ENCODE peak calls at places on chromosomes 1 and 21, in five cellular contexts. X is SHP77, O is iPS DF 6.9, A is DMS53, V is SK-N-MC. R is an unnamed sample.

GRCh38 chr1:224579526-224579925 is 36.6 kb upstream of the CNIH3 start:
- DNase-seq in X (no peak), O (no peak), V (no peak), A (no peak), R (no peak)

GRCh38 chr21:44301093-44301492 is 1.2 kb downstream of the PFKL start:
- DNase-seq in A (no peak), O (no peak), V (no peak), X (no peak), R (no peak)

GRCh38 chr1:247110627-247111258 is 6.6 kb upstream of the ZNF669 start:
- DNase-seq in A (peak), V (no peak), O (no peak), X (no peak), R (no peak)

GRCh38 chr1:156262461-156263287 is 14.8 kb upstream of the PAQR6 start:
- DNase-seq in O (no peak), X (no peak), V (no peak), A (no peak), R (no peak)

GRCh38 chr21:44847261-44848056 is 26.0 kb downstream of the PTTG1IP start:
- DNase-seq in O (no peak), V (no peak), X (no peak), A (no peak), R (no peak)

GRCh38 chr21:35829014-35829525 is 231.3 kb downstream of the SETD4 start:
- DNase-seq in V (no peak), A (no peak), O (no peak), X (no peak), R (no peak)

GRCh38 chr1:162846256-162847212 is 14.4 kb downstream of the CCDC190 start:
- DNase-seq in X (no peak), O (no peak), A (no peak), V (peak), R (no peak)

GRCh38 chr1:90723561-90724108 is 6.5 kb upstream of the BARHL2 start:
- DNase-seq in V (no peak), X (peak), O (no peak), A (peak), R (no peak)

GRCh38 chr1:229819091-229819490 is 193.0 kb downstream of the URB2 start:
- DNase-seq in A (peak), O (no peak), V (no peak), X (no peak), R (no peak)

GRCh38 chr21:45294509-45295291 is 7.0 kb upstream of the POFUT2 start:
- DNase-seq in A (peak), X (peak), O (no peak), V (peak), R (peak)

GRCh38 chr1:4379451-4380175 is 274.8 kb upstream of the AJAP1 start:
- DNase-seq in V (no peak), A (no peak), X (no peak), O (no peak), R (no peak)

GRCh38 chr1:164006621-164007020 is 552.4 kb upstream of the PBX1 start:
- DNase-seq in V (no peak), O (no peak), A (no peak), X (no peak), R (no peak)

GRCh38 chr1:31412732-31413404 is at the start of gene SERINC2:
- DNase-seq in A (peak), X (no peak), O (no peak), V (no peak), R (peak)

GRCh38 chr1:41631971-41632370 is 147.5 kb upstream of the EDN2 start:
- DNase-seq in V (no peak), A (no peak), O (no peak), X (no peak), R (no peak)

GRCh38 chr1:116122955-116123757 is 12.0 kb downstream of the MAB21L3 start:
- DNase-seq in O (no peak), X (no peak), A (peak), V (no peak), R (no peak)

GRCh38 chr1:184118051-184118450 is 66.5 kb downstream of the TSEN15 start:
- DNase-seq in V (no peak), A (peak), O (no peak), X (no peak), R (no peak)

GRCh38 chr1:220239213-220239612 is 33.0 kb downstream of the RAB3GAP2 start:
- DNase-seq in V (no peak), O (no peak), A (peak), X (no peak), R (no peak)

GRCh38 chr1:59833991-59834390 is 19.2 kb downstream of the HOOK1 start:
- DNase-seq in X (no peak), A (no peak), V (no peak), O (no peak), R (no peak)

GRCh38 chr1:25006770-25007169 is 76.7 kb upstream of the RUNX3 start:
- DNase-seq in X (peak), V (no peak), A (peak), O (no peak), R (no peak)

GRCh38 chr1:45769261-45769932 is 18.9 kb upstream of the IPP start:
- DNase-seq in X (no peak), O (no peak), V (no peak), A (no peak), R (no peak)

GRCh38 chr1:58852731-58853485 is 69.1 kb upstream of the JUN start:
- DNase-seq in X (no peak), O (no peak), A (no peak), V (no peak), R (no peak)

GRCh38 chr1:238681021-238681420 is 705.3 kb upstream of the CHRM3 start:
- DNase-seq in O (no peak), A (no peak), V (no peak), X (no peak), R (no peak)

GRCh38 chr1:218718977-218719376 is 373.8 kb downstream of the TGFB2 start:
- DNase-seq in V (no peak), O (no peak), X (no peak), A (no peak), R (no peak)

GRCh38 chr1:161013591-161014513 is 7.1 kb downstream of the F11R start:
- DNase-seq in V (no peak), A (peak), X (no peak), O (no peak), R (peak)

GRCh38 chr1:151805066-151805820 is at the start of gene LINGO4:
- DNase-seq in X (no peak), V (no peak), A (no peak), O (no peak), R (no peak)